ENCODE peak calls at places on chromosome 19, in ten cellular contexts. B, A, C, X, E, G, H, F, S and W are unnamed samples.
A peak's percentile ranks its signal among the peaks of the same experiment; 100 is the strongest.

GRCh38 chr19:42427313-42427712 is at the start of gene LIPE:
- DNase-seq in B (no peak), A (no peak), C (no peak), X (no peak), E (no peak), G (no peak), H (no peak), F (no peak), S (no peak), W (peak; percentile 71)

GRCh38 chr19:8487137-8487851 is 15.1 kb downstream of the PRAM1 start:
- DNase-seq in B (no peak), A (no peak), C (peak; percentile 36), X (peak; percentile 61), E (no peak), G (no peak), H (no peak), F (peak; percentile 68), S (peak; percentile 23), W (no peak)

GRCh38 chr19:37572203-37572602 is 22.4 kb downstream of the ZNF571 start:
- DNase-seq in B (peak; percentile 22), A (no peak), C (no peak), X (no peak), E (peak; percentile 37), G (no peak), H (no peak), F (no peak), S (no peak), W (no peak)

GRCh38 chr19:2885736-2886135 is 15.0 kb upstream of the ZNF57 start:
- DNase-seq in B (no peak), A (no peak), C (no peak), X (no peak), E (no peak), G (no peak), H (no peak), F (no peak), S (no peak), W (no peak)

GRCh38 chr19:48985711-48986110 is 7.4 kb downstream of the GYS1 start:
- DNase-seq in B (no peak), A (no peak), C (no peak), X (no peak), E (no peak), G (no peak), H (no peak), F (no peak), S (no peak), W (no peak)

GRCh38 chr19:45794627-45795026 is 2.0 kb upstream of the DMWD start:
- DNase-seq in B (no peak), A (no peak), C (no peak), X (no peak), E (no peak), G (no peak), H (no peak), F (no peak), S (no peak), W (no peak)

GRCh38 chr19:8039231-8039630 is 13.3 kb upstream of the CCL25 start:
- DNase-seq in B (no peak), A (no peak), C (no peak), X (no peak), E (no peak), G (no peak), H (no peak), F (no peak), S (no peak), W (no peak)

GRCh38 chr19:5115771-5116202 is 146.9 kb downstream of the KDM4B start:
- DNase-seq in B (peak; percentile 17), A (no peak), C (no peak), X (no peak), E (no peak), G (no peak), H (no peak), F (no peak), S (no peak), W (peak; percentile 63)

GRCh38 chr19:18239303-18239702 is 13.1 kb upstream of the PDE4C start:
- DNase-seq in B (no peak), A (no peak), C (no peak), X (no peak), E (no peak), G (no peak), H (no peak), F (peak; percentile 31), S (no peak), W (no peak)

GRCh38 chr19:507286-508203 is at the start of gene TPGS1:
- DNase-seq in B (peak; percentile 100), A (peak; percentile 43), C (peak; percentile 68), X (peak; percentile 73), E (peak; percentile 75), G (no peak), H (peak; percentile 55), F (peak; percentile 82), S (peak; percentile 91), W (peak; percentile 100)

GRCh38 chr19:46413262-46414031 is at the start of gene CCDC8:
- DNase-seq in B (peak; percentile 92), A (no peak), C (no peak), X (peak; percentile 77), E (peak; percentile 93), G (no peak), H (peak; percentile 85), F (no peak), S (peak; percentile 40), W (peak; percentile 97)

GRCh38 chr19:8257052-8257443 is 47.9 kb downstream of the CERS4 start:
- DNase-seq in B (no peak), A (no peak), C (no peak), X (no peak), E (peak; percentile 38), G (no peak), H (no peak), F (no peak), S (no peak), W (no peak)

GRCh38 chr19:34904521-34904845 is 22.2 kb upstream of the ZNF30 start:
- DNase-seq in B (no peak), A (no peak), C (no peak), X (no peak), E (no peak), G (no peak), H (no peak), F (no peak), S (no peak), W (no peak)

GRCh38 chr19:35790981-35791813 is 15.8 kb downstream of the ARHGAP33 start:
- DNase-seq in B (no peak), A (no peak), C (no peak), X (no peak), E (no peak), G (no peak), H (no peak), F (peak; percentile 30), S (no peak), W (no peak)

GRCh38 chr19:7159105-7159933 is 89.8 kb downstream of the ZNF557 start:
- DNase-seq in B (peak; percentile 95), A (no peak), C (no peak), X (no peak), E (peak; percentile 54), G (no peak), H (no peak), F (no peak), S (no peak), W (peak; percentile 76)

GRCh38 chr19:50837300-50837699 is 3.9 kb upstream of the KLK15 start:
- DNase-seq in B (no peak), A (no peak), C (no peak), X (no peak), E (no peak), G (no peak), H (no peak), F (no peak), S (no peak), W (no peak)

GRCh38 chr19:40933025-40933424 is 51.0 kb upstream of the CYP2A7 start:
- DNase-seq in B (no peak), A (no peak), C (no peak), X (no peak), E (peak; percentile 36), G (peak; percentile 19), H (no peak), F (no peak), S (no peak), W (no peak)

GRCh38 chr19:10699650-10700335 is 1.4 kb upstream of the QTRT1 start:
- DNase-seq in B (peak; percentile 54), A (peak; percentile 32), C (peak; percentile 54), X (peak; percentile 61), E (peak; percentile 66), G (no peak), H (no peak), F (peak; percentile 89), S (peak; percentile 51), W (peak; percentile 68)

GRCh38 chr19:8585894-8586750 is 8.9 kb upstream of the MYO1F start:
- DNase-seq in B (no peak), A (no peak), C (no peak), X (peak; percentile 59), E (peak; percentile 37), G (no peak), H (peak; percentile 51), F (peak; percentile 53), S (peak; percentile 27), W (peak; percentile 40)

GRCh38 chr19:47619763-47620162 is 10.8 kb downstream of the BICRA start:
- DNase-seq in B (peak; percentile 73), A (no peak), C (no peak), X (no peak), E (no peak), G (no peak), H (no peak), F (no peak), S (no peak), W (no peak)

GRCh38 chr19:40560092-40560507 is 16.6 kb upstream of the SHKBP1 start:
- DNase-seq in B (no peak), A (no peak), C (no peak), X (no peak), E (no peak), G (no peak), H (no peak), F (no peak), S (no peak), W (no peak)

GRCh38 chr19:1911098-1911497 is 5.9 kb downstream of the ADAT3 start:
- DNase-seq in B (no peak), A (no peak), C (no peak), X (no peak), E (no peak), G (no peak), H (no peak), F (no peak), S (no peak), W (no peak)

GRCh38 chr19:44576843-44577565 is 36.4 kb upstream of the IGSF23 start:
- DNase-seq in B (peak; percentile 20), A (peak; percentile 41), C (no peak), X (peak; percentile 45), E (peak; percentile 47), G (no peak), H (no peak), F (peak; percentile 62), S (no peak), W (peak; percentile 24)

GRCh38 chr19:30897034-30897433 is 452.2 kb downstream of the TSHZ3 start:
- DNase-seq in B (no peak), A (no peak), C (no peak), X (no peak), E (no peak), G (no peak), H (no peak), F (no peak), S (no peak), W (no peak)

GRCh38 chr19:18427080-18427751 is 8.0 kb downstream of the SSBP4 start:
- DNase-seq in B (no peak), A (no peak), C (no peak), X (no peak), E (no peak), G (no peak), H (no peak), F (no peak), S (no peak), W (no peak)

GRCh38 chr19:58575183-58576041 is 2.3 kb upstream of the MZF1 start:
- DNase-seq in B (peak; percentile 85), A (peak; percentile 79), C (no peak), X (peak; percentile 89), E (peak; percentile 91), G (peak; percentile 89), H (peak; percentile 78), F (peak; percentile 88), S (peak; percentile 87), W (peak; percentile 97)

GRCh38 chr19:43957891-43958290 is 6.9 kb downstream of the ZNF221 start:
- DNase-seq in B (peak; percentile 89), A (no peak), C (no peak), X (no peak), E (peak; percentile 42), G (no peak), H (no peak), F (no peak), S (no peak), W (peak; percentile 56)

GRCh38 chr19:35013820-35014754 is 14.0 kb downstream of the GRAMD1A start:
- DNase-seq in B (no peak), A (no peak), C (no peak), X (no peak), E (no peak), G (no peak), H (no peak), F (peak; percentile 70), S (no peak), W (no peak)